ENCODE peak calls at places on chromosome 16, in seven cellular contexts. One of them, this sample, is unnamed.
A peak's percentile ranks its signal among the peaks of the same experiment; 100 is the strongest.

GRCh38 chr16:60929-61878 is 7.6 kb downstream of the SNRNP25 start:
- DNase-seq in activated naive CD4-positive, alpha-beta T cell treated with anti-CD3 and anti-CD28 coated beads, Interleukin-2, amount 50 U/mL, for 16 hours: no peak
- DNase-seq in RWPE1: no peak
- DNase-seq in stimulated activated CD4-positive, alpha-beta T cell treated with anti-CD3 and anti-CD28 coated beads, Interleukin-15, amount 100 ng/mL, for 24 hours: no peak
- DNase-seq in mesothelial cell of epicardium: no peak
- DNase-seq in activated T-helper 1 cell treated with anti-CD3 and anti-CD28 coated beads, Interleukin-2, amount 50 U/mL, for 16 hours: no peak
- DNase-seq in body of pancreas: no peak
- DNase-seq in this sample: no peak

GRCh38 chr16:85673529-85674417 is 15.0 kb downstream of the GINS2 start:
- DNase-seq in activated naive CD4-positive, alpha-beta T cell treated with anti-CD3 and anti-CD28 coated beads, Interleukin-2, amount 50 U/mL, for 16 hours: no peak
- DNase-seq in RWPE1: no peak
- DNase-seq in stimulated activated CD4-positive, alpha-beta T cell treated with anti-CD3 and anti-CD28 coated beads, Interleukin-15, amount 100 ng/mL, for 24 hours: no peak
- DNase-seq in mesothelial cell of epicardium: no peak
- DNase-seq in activated T-helper 1 cell treated with anti-CD3 and anti-CD28 coated beads, Interleukin-2, amount 50 U/mL, for 16 hours: no peak
- DNase-seq in body of pancreas: peak; percentile 92
- DNase-seq in this sample: no peak

GRCh38 chr16:30982548-30983288 is 2.3 kb upstream of the HSD3B7 start:
- DNase-seq in activated naive CD4-positive, alpha-beta T cell treated with anti-CD3 and anti-CD28 coated beads, Interleukin-2, amount 50 U/mL, for 16 hours: no peak
- DNase-seq in RWPE1: no peak
- DNase-seq in stimulated activated CD4-positive, alpha-beta T cell treated with anti-CD3 and anti-CD28 coated beads, Interleukin-15, amount 100 ng/mL, for 24 hours: no peak
- DNase-seq in mesothelial cell of epicardium: no peak
- DNase-seq in activated T-helper 1 cell treated with anti-CD3 and anti-CD28 coated beads, Interleukin-2, amount 50 U/mL, for 16 hours: no peak
- DNase-seq in body of pancreas: no peak
- DNase-seq in this sample: no peak

GRCh38 chr16:69720822-69721430 is 5.4 kb downstream of the NQO1 start:
- DNase-seq in activated naive CD4-positive, alpha-beta T cell treated with anti-CD3 and anti-CD28 coated beads, Interleukin-2, amount 50 U/mL, for 16 hours: no peak
- DNase-seq in RWPE1: no peak
- DNase-seq in stimulated activated CD4-positive, alpha-beta T cell treated with anti-CD3 and anti-CD28 coated beads, Interleukin-15, amount 100 ng/mL, for 24 hours: no peak
- DNase-seq in mesothelial cell of epicardium: no peak
- DNase-seq in activated T-helper 1 cell treated with anti-CD3 and anti-CD28 coated beads, Interleukin-2, amount 50 U/mL, for 16 hours: no peak
- DNase-seq in body of pancreas: no peak
- DNase-seq in this sample: peak; percentile 29

GRCh38 chr16:1333149-1333812 is at the start of gene BAIAP3:
- DNase-seq in activated naive CD4-positive, alpha-beta T cell treated with anti-CD3 and anti-CD28 coated beads, Interleukin-2, amount 50 U/mL, for 16 hours: peak; percentile 43
- DNase-seq in RWPE1: peak; percentile 73
- DNase-seq in stimulated activated CD4-positive, alpha-beta T cell treated with anti-CD3 and anti-CD28 coated beads, Interleukin-15, amount 100 ng/mL, for 24 hours: peak; percentile 68
- DNase-seq in mesothelial cell of epicardium: no peak
- DNase-seq in activated T-helper 1 cell treated with anti-CD3 and anti-CD28 coated beads, Interleukin-2, amount 50 U/mL, for 16 hours: peak; percentile 35
- DNase-seq in body of pancreas: peak; percentile 43
- DNase-seq in this sample: no peak

GRCh38 chr16:80803341-80804060 is 897 bp downstream of the CDYL2 start:
- DNase-seq in activated naive CD4-positive, alpha-beta T cell treated with anti-CD3 and anti-CD28 coated beads, Interleukin-2, amount 50 U/mL, for 16 hours: peak; percentile 54
- DNase-seq in RWPE1: peak; percentile 8
- DNase-seq in stimulated activated CD4-positive, alpha-beta T cell treated with anti-CD3 and anti-CD28 coated beads, Interleukin-15, amount 100 ng/mL, for 24 hours: peak; percentile 59
- DNase-seq in mesothelial cell of epicardium: no peak
- DNase-seq in activated T-helper 1 cell treated with anti-CD3 and anti-CD28 coated beads, Interleukin-2, amount 50 U/mL, for 16 hours: peak; percentile 33
- DNase-seq in body of pancreas: peak; percentile 40
- DNase-seq in this sample: peak; percentile 69

GRCh38 chr16:68069511-68070248 is 15.5 kb upstream of the NFATC3 start:
- DNase-seq in activated naive CD4-positive, alpha-beta T cell treated with anti-CD3 and anti-CD28 coated beads, Interleukin-2, amount 50 U/mL, for 16 hours: no peak
- DNase-seq in RWPE1: no peak
- DNase-seq in stimulated activated CD4-positive, alpha-beta T cell treated with anti-CD3 and anti-CD28 coated beads, Interleukin-15, amount 100 ng/mL, for 24 hours: peak; percentile 25
- DNase-seq in mesothelial cell of epicardium: no peak
- DNase-seq in activated T-helper 1 cell treated with anti-CD3 and anti-CD28 coated beads, Interleukin-2, amount 50 U/mL, for 16 hours: no peak
- DNase-seq in body of pancreas: peak; percentile 69
- DNase-seq in this sample: peak; percentile 54

GRCh38 chr16:11094838-11095565 is 150.6 kb downstream of the CLEC16A start:
- DNase-seq in activated naive CD4-positive, alpha-beta T cell treated with anti-CD3 and anti-CD28 coated beads, Interleukin-2, amount 50 U/mL, for 16 hours: peak; percentile 41
- DNase-seq in RWPE1: no peak
- DNase-seq in stimulated activated CD4-positive, alpha-beta T cell treated with anti-CD3 and anti-CD28 coated beads, Interleukin-15, amount 100 ng/mL, for 24 hours: peak; percentile 63
- DNase-seq in mesothelial cell of epicardium: no peak
- DNase-seq in activated T-helper 1 cell treated with anti-CD3 and anti-CD28 coated beads, Interleukin-2, amount 50 U/mL, for 16 hours: no peak
- DNase-seq in body of pancreas: no peak
- DNase-seq in this sample: no peak

GRCh38 chr16:2704983-2705275 is 15.1 kb downstream of the PRSS27 start:
- DNase-seq in activated naive CD4-positive, alpha-beta T cell treated with anti-CD3 and anti-CD28 coated beads, Interleukin-2, amount 50 U/mL, for 16 hours: no peak
- DNase-seq in RWPE1: no peak
- DNase-seq in stimulated activated CD4-positive, alpha-beta T cell treated with anti-CD3 and anti-CD28 coated beads, Interleukin-15, amount 100 ng/mL, for 24 hours: no peak
- DNase-seq in mesothelial cell of epicardium: no peak
- DNase-seq in activated T-helper 1 cell treated with anti-CD3 and anti-CD28 coated beads, Interleukin-2, amount 50 U/mL, for 16 hours: no peak
- DNase-seq in body of pancreas: no peak
- DNase-seq in this sample: no peak

GRCh38 chr16:58451945-58452401 is 48.0 kb upstream of the NDRG4 start:
- DNase-seq in activated naive CD4-positive, alpha-beta T cell treated with anti-CD3 and anti-CD28 coated beads, Interleukin-2, amount 50 U/mL, for 16 hours: no peak
- DNase-seq in RWPE1: peak; percentile 29
- DNase-seq in stimulated activated CD4-positive, alpha-beta T cell treated with anti-CD3 and anti-CD28 coated beads, Interleukin-15, amount 100 ng/mL, for 24 hours: no peak
- DNase-seq in mesothelial cell of epicardium: no peak
- DNase-seq in activated T-helper 1 cell treated with anti-CD3 and anti-CD28 coated beads, Interleukin-2, amount 50 U/mL, for 16 hours: no peak
- DNase-seq in body of pancreas: no peak
- DNase-seq in this sample: no peak

GRCh38 chr16:12171706-12172105 is 195.2 kb downstream of the SNX29 start:
- DNase-seq in activated naive CD4-positive, alpha-beta T cell treated with anti-CD3 and anti-CD28 coated beads, Interleukin-2, amount 50 U/mL, for 16 hours: no peak
- DNase-seq in RWPE1: no peak
- DNase-seq in stimulated activated CD4-positive, alpha-beta T cell treated with anti-CD3 and anti-CD28 coated beads, Interleukin-15, amount 100 ng/mL, for 24 hours: no peak
- DNase-seq in mesothelial cell of epicardium: no peak
- DNase-seq in activated T-helper 1 cell treated with anti-CD3 and anti-CD28 coated beads, Interleukin-2, amount 50 U/mL, for 16 hours: no peak
- DNase-seq in body of pancreas: no peak
- DNase-seq in this sample: no peak

GRCh38 chr16:48613061-48613957 is 3.3 kb upstream of the N4BP1 start:
- DNase-seq in activated naive CD4-positive, alpha-beta T cell treated with anti-CD3 and anti-CD28 coated beads, Interleukin-2, amount 50 U/mL, for 16 hours: peak; percentile 34
- DNase-seq in RWPE1: no peak
- DNase-seq in stimulated activated CD4-positive, alpha-beta T cell treated with anti-CD3 and anti-CD28 coated beads, Interleukin-15, amount 100 ng/mL, for 24 hours: peak; percentile 64
- DNase-seq in mesothelial cell of epicardium: no peak
- DNase-seq in activated T-helper 1 cell treated with anti-CD3 and anti-CD28 coated beads, Interleukin-2, amount 50 U/mL, for 16 hours: no peak
- DNase-seq in body of pancreas: no peak
- DNase-seq in this sample: no peak

GRCh38 chr16:46862555-46863447 is 21.4 kb upstream of the GPT2 start:
- DNase-seq in activated naive CD4-positive, alpha-beta T cell treated with anti-CD3 and anti-CD28 coated beads, Interleukin-2, amount 50 U/mL, for 16 hours: no peak
- DNase-seq in RWPE1: no peak
- DNase-seq in stimulated activated CD4-positive, alpha-beta T cell treated with anti-CD3 and anti-CD28 coated beads, Interleukin-15, amount 100 ng/mL, for 24 hours: no peak
- DNase-seq in mesothelial cell of epicardium: no peak
- DNase-seq in activated T-helper 1 cell treated with anti-CD3 and anti-CD28 coated beads, Interleukin-2, amount 50 U/mL, for 16 hours: no peak
- DNase-seq in body of pancreas: no peak
- DNase-seq in this sample: no peak

GRCh38 chr16:58025351-58026138 is at the start of gene MMP15:
- DNase-seq in activated naive CD4-positive, alpha-beta T cell treated with anti-CD3 and anti-CD28 coated beads, Interleukin-2, amount 50 U/mL, for 16 hours: peak; percentile 71
- DNase-seq in RWPE1: peak; percentile 68
- DNase-seq in stimulated activated CD4-positive, alpha-beta T cell treated with anti-CD3 and anti-CD28 coated beads, Interleukin-15, amount 100 ng/mL, for 24 hours: peak; percentile 79
- DNase-seq in mesothelial cell of epicardium: peak; percentile 60
- DNase-seq in activated T-helper 1 cell treated with anti-CD3 and anti-CD28 coated beads, Interleukin-2, amount 50 U/mL, for 16 hours: peak; percentile 44
- DNase-seq in body of pancreas: peak; percentile 94
- DNase-seq in this sample: peak; percentile 86

GRCh38 chr16:28534542-28535373 is 4.0 kb downstream of the NUPR1 start:
- DNase-seq in activated naive CD4-positive, alpha-beta T cell treated with anti-CD3 and anti-CD28 coated beads, Interleukin-2, amount 50 U/mL, for 16 hours: no peak
- DNase-seq in RWPE1: peak; percentile 37
- DNase-seq in stimulated activated CD4-positive, alpha-beta T cell treated with anti-CD3 and anti-CD28 coated beads, Interleukin-15, amount 100 ng/mL, for 24 hours: no peak
- DNase-seq in mesothelial cell of epicardium: no peak
- DNase-seq in activated T-helper 1 cell treated with anti-CD3 and anti-CD28 coated beads, Interleukin-2, amount 50 U/mL, for 16 hours: no peak
- DNase-seq in body of pancreas: peak; percentile 82
- DNase-seq in this sample: no peak

GRCh38 chr16:13781579-13782338 is 138.2 kb upstream of the ERCC4 start:
- DNase-seq in activated naive CD4-positive, alpha-beta T cell treated with anti-CD3 and anti-CD28 coated beads, Interleukin-2, amount 50 U/mL, for 16 hours: no peak
- DNase-seq in RWPE1: no peak
- DNase-seq in stimulated activated CD4-positive, alpha-beta T cell treated with anti-CD3 and anti-CD28 coated beads, Interleukin-15, amount 100 ng/mL, for 24 hours: no peak
- DNase-seq in mesothelial cell of epicardium: no peak
- DNase-seq in activated T-helper 1 cell treated with anti-CD3 and anti-CD28 coated beads, Interleukin-2, amount 50 U/mL, for 16 hours: no peak
- DNase-seq in body of pancreas: no peak
- DNase-seq in this sample: no peak

GRCh38 chr16:78175287-78175686 is 75.8 kb downstream of the WWOX start:
- DNase-seq in activated naive CD4-positive, alpha-beta T cell treated with anti-CD3 and anti-CD28 coated beads, Interleukin-2, amount 50 U/mL, for 16 hours: no peak
- DNase-seq in RWPE1: no peak
- DNase-seq in stimulated activated CD4-positive, alpha-beta T cell treated with anti-CD3 and anti-CD28 coated beads, Interleukin-15, amount 100 ng/mL, for 24 hours: no peak
- DNase-seq in mesothelial cell of epicardium: no peak
- DNase-seq in activated T-helper 1 cell treated with anti-CD3 and anti-CD28 coated beads, Interleukin-2, amount 50 U/mL, for 16 hours: no peak
- DNase-seq in body of pancreas: no peak
- DNase-seq in this sample: no peak

GRCh38 chr16:76910931-76911330 is 280.1 kb upstream of the MON1B start:
- DNase-seq in activated naive CD4-positive, alpha-beta T cell treated with anti-CD3 and anti-CD28 coated beads, Interleukin-2, amount 50 U/mL, for 16 hours: no peak
- DNase-seq in RWPE1: peak; percentile 25
- DNase-seq in stimulated activated CD4-positive, alpha-beta T cell treated with anti-CD3 and anti-CD28 coated beads, Interleukin-15, amount 100 ng/mL, for 24 hours: no peak
- DNase-seq in mesothelial cell of epicardium: no peak
- DNase-seq in activated T-helper 1 cell treated with anti-CD3 and anti-CD28 coated beads, Interleukin-2, amount 50 U/mL, for 16 hours: no peak
- DNase-seq in body of pancreas: no peak
- DNase-seq in this sample: no peak

GRCh38 chr16:1049113-1049975 is 23.2 kb upstream of the SSTR5 start:
- DNase-seq in activated naive CD4-positive, alpha-beta T cell treated with anti-CD3 and anti-CD28 coated beads, Interleukin-2, amount 50 U/mL, for 16 hours: no peak
- DNase-seq in RWPE1: no peak
- DNase-seq in stimulated activated CD4-positive, alpha-beta T cell treated with anti-CD3 and anti-CD28 coated beads, Interleukin-15, amount 100 ng/mL, for 24 hours: no peak
- DNase-seq in mesothelial cell of epicardium: no peak
- DNase-seq in activated T-helper 1 cell treated with anti-CD3 and anti-CD28 coated beads, Interleukin-2, amount 50 U/mL, for 16 hours: no peak
- DNase-seq in body of pancreas: no peak
- DNase-seq in this sample: no peak

GRCh38 chr16:9040766-9041430 is 50.5 kb upstream of the HAPSTR1 start:
- DNase-seq in activated naive CD4-positive, alpha-beta T cell treated with anti-CD3 and anti-CD28 coated beads, Interleukin-2, amount 50 U/mL, for 16 hours: no peak
- DNase-seq in RWPE1: no peak
- DNase-seq in stimulated activated CD4-positive, alpha-beta T cell treated with anti-CD3 and anti-CD28 coated beads, Interleukin-15, amount 100 ng/mL, for 24 hours: no peak
- DNase-seq in mesothelial cell of epicardium: no peak
- DNase-seq in activated T-helper 1 cell treated with anti-CD3 and anti-CD28 coated beads, Interleukin-2, amount 50 U/mL, for 16 hours: no peak
- DNase-seq in body of pancreas: no peak
- DNase-seq in this sample: no peak

GRCh38 chr16:86512301-86512859 is 2.1 kb downstream of the FOXF1 start:
- DNase-seq in activated naive CD4-positive, alpha-beta T cell treated with anti-CD3 and anti-CD28 coated beads, Interleukin-2, amount 50 U/mL, for 16 hours: no peak
- DNase-seq in RWPE1: no peak
- DNase-seq in stimulated activated CD4-positive, alpha-beta T cell treated with anti-CD3 and anti-CD28 coated beads, Interleukin-15, amount 100 ng/mL, for 24 hours: no peak
- DNase-seq in mesothelial cell of epicardium: no peak
- DNase-seq in activated T-helper 1 cell treated with anti-CD3 and anti-CD28 coated beads, Interleukin-2, amount 50 U/mL, for 16 hours: no peak
- DNase-seq in body of pancreas: no peak
- DNase-seq in this sample: no peak

GRCh38 chr16:66248096-66248495 is 118.4 kb upstream of the CDH5 start:
- DNase-seq in activated naive CD4-positive, alpha-beta T cell treated with anti-CD3 and anti-CD28 coated beads, Interleukin-2, amount 50 U/mL, for 16 hours: no peak
- DNase-seq in RWPE1: no peak
- DNase-seq in stimulated activated CD4-positive, alpha-beta T cell treated with anti-CD3 and anti-CD28 coated beads, Interleukin-15, amount 100 ng/mL, for 24 hours: no peak
- DNase-seq in mesothelial cell of epicardium: no peak
- DNase-seq in activated T-helper 1 cell treated with anti-CD3 and anti-CD28 coated beads, Interleukin-2, amount 50 U/mL, for 16 hours: no peak
- DNase-seq in body of pancreas: peak; percentile 37
- DNase-seq in this sample: no peak

GRCh38 chr16:79786389-79786788 is 185.9 kb upstream of the MAF start:
- DNase-seq in activated naive CD4-positive, alpha-beta T cell treated with anti-CD3 and anti-CD28 coated beads, Interleukin-2, amount 50 U/mL, for 16 hours: no peak
- DNase-seq in RWPE1: no peak
- DNase-seq in stimulated activated CD4-positive, alpha-beta T cell treated with anti-CD3 and anti-CD28 coated beads, Interleukin-15, amount 100 ng/mL, for 24 hours: no peak
- DNase-seq in mesothelial cell of epicardium: no peak
- DNase-seq in activated T-helper 1 cell treated with anti-CD3 and anti-CD28 coated beads, Interleukin-2, amount 50 U/mL, for 16 hours: no peak
- DNase-seq in body of pancreas: no peak
- DNase-seq in this sample: no peak

GRCh38 chr16:48963306-48963705 is 318.3 kb downstream of the CBLN1 start:
- DNase-seq in activated naive CD4-positive, alpha-beta T cell treated with anti-CD3 and anti-CD28 coated beads, Interleukin-2, amount 50 U/mL, for 16 hours: no peak
- DNase-seq in RWPE1: peak; percentile 64
- DNase-seq in stimulated activated CD4-positive, alpha-beta T cell treated with anti-CD3 and anti-CD28 coated beads, Interleukin-15, amount 100 ng/mL, for 24 hours: no peak
- DNase-seq in mesothelial cell of epicardium: no peak
- DNase-seq in activated T-helper 1 cell treated with anti-CD3 and anti-CD28 coated beads, Interleukin-2, amount 50 U/mL, for 16 hours: no peak
- DNase-seq in body of pancreas: no peak
- DNase-seq in this sample: no peak

GRCh38 chr16:12191102-12191501 is 214.6 kb downstream of the SNX29 start:
- DNase-seq in activated naive CD4-positive, alpha-beta T cell treated with anti-CD3 and anti-CD28 coated beads, Interleukin-2, amount 50 U/mL, for 16 hours: no peak
- DNase-seq in RWPE1: no peak
- DNase-seq in stimulated activated CD4-positive, alpha-beta T cell treated with anti-CD3 and anti-CD28 coated beads, Interleukin-15, amount 100 ng/mL, for 24 hours: no peak
- DNase-seq in mesothelial cell of epicardium: no peak
- DNase-seq in activated T-helper 1 cell treated with anti-CD3 and anti-CD28 coated beads, Interleukin-2, amount 50 U/mL, for 16 hours: no peak
- DNase-seq in body of pancreas: no peak
- DNase-seq in this sample: no peak

GRCh38 chr16:18945233-18945632 is 19.0 kb upstream of the SMG1 start:
- DNase-seq in activated naive CD4-positive, alpha-beta T cell treated with anti-CD3 and anti-CD28 coated beads, Interleukin-2, amount 50 U/mL, for 16 hours: no peak
- DNase-seq in RWPE1: no peak
- DNase-seq in stimulated activated CD4-positive, alpha-beta T cell treated with anti-CD3 and anti-CD28 coated beads, Interleukin-15, amount 100 ng/mL, for 24 hours: no peak
- DNase-seq in mesothelial cell of epicardium: no peak
- DNase-seq in activated T-helper 1 cell treated with anti-CD3 and anti-CD28 coated beads, Interleukin-2, amount 50 U/mL, for 16 hours: no peak
- DNase-seq in body of pancreas: no peak
- DNase-seq in this sample: no peak

GRCh38 chr16:9160551-9160911 is 69.1 kb downstream of the HAPSTR1 start:
- DNase-seq in activated naive CD4-positive, alpha-beta T cell treated with anti-CD3 and anti-CD28 coated beads, Interleukin-2, amount 50 U/mL, for 16 hours: no peak
- DNase-seq in RWPE1: no peak
- DNase-seq in stimulated activated CD4-positive, alpha-beta T cell treated with anti-CD3 and anti-CD28 coated beads, Interleukin-15, amount 100 ng/mL, for 24 hours: no peak
- DNase-seq in mesothelial cell of epicardium: no peak
- DNase-seq in activated T-helper 1 cell treated with anti-CD3 and anti-CD28 coated beads, Interleukin-2, amount 50 U/mL, for 16 hours: no peak
- DNase-seq in body of pancreas: no peak
- DNase-seq in this sample: no peak

GRCh38 chr16:12573300-12573699 is 230.4 kb downstream of the CPPED1 start:
- DNase-seq in activated naive CD4-positive, alpha-beta T cell treated with anti-CD3 and anti-CD28 coated beads, Interleukin-2, amount 50 U/mL, for 16 hours: no peak
- DNase-seq in RWPE1: no peak
- DNase-seq in stimulated activated CD4-positive, alpha-beta T cell treated with anti-CD3 and anti-CD28 coated beads, Interleukin-15, amount 100 ng/mL, for 24 hours: no peak
- DNase-seq in mesothelial cell of epicardium: no peak
- DNase-seq in activated T-helper 1 cell treated with anti-CD3 and anti-CD28 coated beads, Interleukin-2, amount 50 U/mL, for 16 hours: no peak
- DNase-seq in body of pancreas: peak; percentile 3
- DNase-seq in this sample: no peak

GRCh38 chr16:25158401-25158800 is 46.9 kb downstream of the LCMT1 start:
- DNase-seq in activated naive CD4-positive, alpha-beta T cell treated with anti-CD3 and anti-CD28 coated beads, Interleukin-2, amount 50 U/mL, for 16 hours: no peak
- DNase-seq in RWPE1: no peak
- DNase-seq in stimulated activated CD4-positive, alpha-beta T cell treated with anti-CD3 and anti-CD28 coated beads, Interleukin-15, amount 100 ng/mL, for 24 hours: no peak
- DNase-seq in mesothelial cell of epicardium: no peak
- DNase-seq in activated T-helper 1 cell treated with anti-CD3 and anti-CD28 coated beads, Interleukin-2, amount 50 U/mL, for 16 hours: no peak
- DNase-seq in body of pancreas: no peak
- DNase-seq in this sample: no peak

GRCh38 chr16:81601008-81601428 is 156.4 kb downstream of the CMIP start:
- DNase-seq in activated naive CD4-positive, alpha-beta T cell treated with anti-CD3 and anti-CD28 coated beads, Interleukin-2, amount 50 U/mL, for 16 hours: no peak
- DNase-seq in RWPE1: peak; percentile 96
- DNase-seq in stimulated activated CD4-positive, alpha-beta T cell treated with anti-CD3 and anti-CD28 coated beads, Interleukin-15, amount 100 ng/mL, for 24 hours: no peak
- DNase-seq in mesothelial cell of epicardium: no peak
- DNase-seq in activated T-helper 1 cell treated with anti-CD3 and anti-CD28 coated beads, Interleukin-2, amount 50 U/mL, for 16 hours: no peak
- DNase-seq in body of pancreas: no peak
- DNase-seq in this sample: no peak

GRCh38 chr16:73068546-73069401 is 20.8 kb upstream of the ZFHX3 start:
- DNase-seq in activated naive CD4-positive, alpha-beta T cell treated with anti-CD3 and anti-CD28 coated beads, Interleukin-2, amount 50 U/mL, for 16 hours: no peak
- DNase-seq in RWPE1: no peak
- DNase-seq in stimulated activated CD4-positive, alpha-beta T cell treated with anti-CD3 and anti-CD28 coated beads, Interleukin-15, amount 100 ng/mL, for 24 hours: no peak
- DNase-seq in mesothelial cell of epicardium: no peak
- DNase-seq in activated T-helper 1 cell treated with anti-CD3 and anti-CD28 coated beads, Interleukin-2, amount 50 U/mL, for 16 hours: no peak
- DNase-seq in body of pancreas: peak; percentile 74
- DNase-seq in this sample: no peak

GRCh38 chr16:84454611-84455010 is 49.8 kb downstream of the MEAK7 start:
- DNase-seq in activated naive CD4-positive, alpha-beta T cell treated with anti-CD3 and anti-CD28 coated beads, Interleukin-2, amount 50 U/mL, for 16 hours: no peak
- DNase-seq in RWPE1: no peak
- DNase-seq in stimulated activated CD4-positive, alpha-beta T cell treated with anti-CD3 and anti-CD28 coated beads, Interleukin-15, amount 100 ng/mL, for 24 hours: no peak
- DNase-seq in mesothelial cell of epicardium: no peak
- DNase-seq in activated T-helper 1 cell treated with anti-CD3 and anti-CD28 coated beads, Interleukin-2, amount 50 U/mL, for 16 hours: no peak
- DNase-seq in body of pancreas: no peak
- DNase-seq in this sample: peak; percentile 66

GRCh38 chr16:57658878-57659674 is 9.0 kb upstream of the ADGRG3 start:
- DNase-seq in activated naive CD4-positive, alpha-beta T cell treated with anti-CD3 and anti-CD28 coated beads, Interleukin-2, amount 50 U/mL, for 16 hours: no peak
- DNase-seq in RWPE1: no peak
- DNase-seq in stimulated activated CD4-positive, alpha-beta T cell treated with anti-CD3 and anti-CD28 coated beads, Interleukin-15, amount 100 ng/mL, for 24 hours: no peak
- DNase-seq in mesothelial cell of epicardium: no peak
- DNase-seq in activated T-helper 1 cell treated with anti-CD3 and anti-CD28 coated beads, Interleukin-2, amount 50 U/mL, for 16 hours: no peak
- DNase-seq in body of pancreas: no peak
- DNase-seq in this sample: no peak

GRCh38 chr16:52912565-52913173 is 140.0 kb downstream of the CHD9NB start:
- DNase-seq in activated naive CD4-positive, alpha-beta T cell treated with anti-CD3 and anti-CD28 coated beads, Interleukin-2, amount 50 U/mL, for 16 hours: no peak
- DNase-seq in RWPE1: peak; percentile 66
- DNase-seq in stimulated activated CD4-positive, alpha-beta T cell treated with anti-CD3 and anti-CD28 coated beads, Interleukin-15, amount 100 ng/mL, for 24 hours: peak; percentile 59
- DNase-seq in mesothelial cell of epicardium: no peak
- DNase-seq in activated T-helper 1 cell treated with anti-CD3 and anti-CD28 coated beads, Interleukin-2, amount 50 U/mL, for 16 hours: no peak
- DNase-seq in body of pancreas: peak; percentile 74
- DNase-seq in this sample: no peak

GRCh38 chr16:89618114-89618999 is 4.9 kb downstream of the DPEP1 start:
- DNase-seq in activated naive CD4-positive, alpha-beta T cell treated with anti-CD3 and anti-CD28 coated beads, Interleukin-2, amount 50 U/mL, for 16 hours: no peak
- DNase-seq in RWPE1: no peak
- DNase-seq in stimulated activated CD4-positive, alpha-beta T cell treated with anti-CD3 and anti-CD28 coated beads, Interleukin-15, amount 100 ng/mL, for 24 hours: no peak
- DNase-seq in mesothelial cell of epicardium: no peak
- DNase-seq in activated T-helper 1 cell treated with anti-CD3 and anti-CD28 coated beads, Interleukin-2, amount 50 U/mL, for 16 hours: no peak
- DNase-seq in body of pancreas: no peak
- DNase-seq in this sample: no peak

GRCh38 chr16:17277981-17278381 is 192.8 kb downstream of the XYLT1 start:
- DNase-seq in activated naive CD4-positive, alpha-beta T cell treated with anti-CD3 and anti-CD28 coated beads, Interleukin-2, amount 50 U/mL, for 16 hours: no peak
- DNase-seq in RWPE1: no peak
- DNase-seq in stimulated activated CD4-positive, alpha-beta T cell treated with anti-CD3 and anti-CD28 coated beads, Interleukin-15, amount 100 ng/mL, for 24 hours: peak; percentile 23
- DNase-seq in mesothelial cell of epicardium: no peak
- DNase-seq in activated T-helper 1 cell treated with anti-CD3 and anti-CD28 coated beads, Interleukin-2, amount 50 U/mL, for 16 hours: no peak
- DNase-seq in body of pancreas: peak; percentile 73
- DNase-seq in this sample: no peak

GRCh38 chr16:55207679-55208294 is 116.2 kb upstream of the IRX6 start:
- DNase-seq in activated naive CD4-positive, alpha-beta T cell treated with anti-CD3 and anti-CD28 coated beads, Interleukin-2, amount 50 U/mL, for 16 hours: no peak
- DNase-seq in RWPE1: no peak
- DNase-seq in stimulated activated CD4-positive, alpha-beta T cell treated with anti-CD3 and anti-CD28 coated beads, Interleukin-15, amount 100 ng/mL, for 24 hours: no peak
- DNase-seq in mesothelial cell of epicardium: no peak
- DNase-seq in activated T-helper 1 cell treated with anti-CD3 and anti-CD28 coated beads, Interleukin-2, amount 50 U/mL, for 16 hours: no peak
- DNase-seq in body of pancreas: no peak
- DNase-seq in this sample: no peak

GRCh38 chr16:15777533-15778203 is 79.2 kb downstream of the MYH11 start:
- DNase-seq in activated naive CD4-positive, alpha-beta T cell treated with anti-CD3 and anti-CD28 coated beads, Interleukin-2, amount 50 U/mL, for 16 hours: no peak
- DNase-seq in RWPE1: peak; percentile 49
- DNase-seq in stimulated activated CD4-positive, alpha-beta T cell treated with anti-CD3 and anti-CD28 coated beads, Interleukin-15, amount 100 ng/mL, for 24 hours: peak; percentile 26
- DNase-seq in mesothelial cell of epicardium: no peak
- DNase-seq in activated T-helper 1 cell treated with anti-CD3 and anti-CD28 coated beads, Interleukin-2, amount 50 U/mL, for 16 hours: no peak
- DNase-seq in body of pancreas: peak; percentile 20
- DNase-seq in this sample: no peak

This sample was measured in type B pancreatic cell.